ENCODE peak calls at places on chromosomes 1 and 21, in five cellular contexts. X is HepG2, T is K562, A is SK-N-SH, D is HCT116. W is an unnamed sample.

GRCh38 chr1:186762653-186763052 is 66.1 kb upstream of the PLA2G4A start:
- DNase-seq in X (no peak), T (no peak), A (no peak), D (no peak), W (no peak)

GRCh38 chr21:38223893-38224540 is 32.8 kb upstream of the KCNJ15 start:
- DNase-seq in X (no peak), T (no peak), A (no peak), D (peak; percentile 13), W (no peak)

GRCh38 chr1:89833183-89834077 is 12.6 kb downstream of the LRRC8D start:
- DNase-seq in X (peak; percentile 54), T (no peak), A (no peak), D (no peak), W (no peak)

GRCh38 chr1:44807364-44808062 is 362 bp upstream of the DYNLT4 start:
- DNase-seq in X (peak; percentile 98), T (peak; percentile 86), A (peak; percentile 60), D (peak; percentile 98), W (peak; percentile 65)

GRCh38 chr1:62997849-62998248 is 213.9 kb downstream of the ATG4C start:
- DNase-seq in X (no peak), T (no peak), A (no peak), D (no peak), W (no peak)

GRCh38 chr1:160127865-160128523 is 12.4 kb downstream of the ATP1A2 start:
- DNase-seq in X (peak; percentile 12), T (no peak), A (no peak), D (no peak), W (no peak)

GRCh38 chr1:16167331-16168143 is 11.7 kb upstream of the EPHA2 start:
- DNase-seq in X (no peak), T (peak; percentile 96), A (peak; percentile 92), D (no peak), W (no peak)

GRCh38 chr21:44517175-44517899 is 22.7 kb downstream of the KRTAP10-1 start:
- DNase-seq in X (peak; percentile 93), T (peak; percentile 91), A (peak; percentile 98), D (peak; percentile 98), W (peak; percentile 13)

GRCh38 chr21:43825936-43826622 is 36.7 kb downstream of the RRP1 start:
- DNase-seq in X (peak; percentile 33), T (no peak), A (peak; percentile 49), D (no peak), W (no peak)

GRCh38 chr1:72235062-72235461 is 47.3 kb downstream of the NEGR1 start:
- DNase-seq in X (peak; percentile 78), T (no peak), A (no peak), D (no peak), W (no peak)

GRCh38 chr1:24989082-24989481 is 59.0 kb upstream of the RUNX3 start:
- DNase-seq in X (no peak), T (no peak), A (no peak), D (no peak), W (no peak)

GRCh38 chr1:183590225-183591191 is at the start of gene NCF2:
- DNase-seq in X (no peak), T (no peak), A (no peak), D (no peak), W (peak; percentile 96)

GRCh38 chr1:43531453-43531905 is 796 bp downstream of the PTPRF start:
- DNase-seq in X (no peak), T (peak; percentile 85), A (peak; percentile 89), D (no peak), W (no peak)

GRCh38 chr1:34167091-34167788 is 2.2 kb upstream of the CSMD2 start:
- DNase-seq in X (no peak), T (no peak), A (no peak), D (no peak), W (no peak)

GRCh38 chr1:205969229-205969628 is 26.0 kb upstream of the SLC26A9 start:
- DNase-seq in X (no peak), T (no peak), A (no peak), D (no peak), W (no peak)

GRCh38 chr1:3287656-3288160 is 166.8 kb upstream of the ARHGEF16 start:
- DNase-seq in X (no peak), T (no peak), A (no peak), D (no peak), W (no peak)

GRCh38 chr1:236502579-236502971 is 21.2 kb upstream of the LGALS8 start:
- DNase-seq in X (peak; percentile 89), T (no peak), A (no peak), D (no peak), W (no peak)

GRCh38 chr1:157626099-157626498 is 28.2 kb upstream of the FCRL4 start:
- DNase-seq in X (peak; percentile 3), T (peak; percentile 16), A (no peak), D (peak; percentile 34), W (peak; percentile 12)

GRCh38 chr1:181043025-181043880 is 9.5 kb downstream of the MR1 start:
- DNase-seq in X (peak; percentile 74), T (no peak), A (no peak), D (no peak), W (no peak)
- TF ChIP-seq REST in X (no peak), T (no peak), A (no peak), D (no peak), W (no peak)

GRCh38 chr1:180923887-180924286 is 11.2 kb downstream of the KIAA1614 start:
- DNase-seq in X (no peak), T (peak; percentile 63), A (no peak), D (no peak), W (no peak)
- H3K4me2 ChIP-seq in X (no peak overlapping the region), T (peak overlapping the region; percentile 50), A (no peak overlapping the region), D (no peak overlapping the region), W (no peak overlapping the region)

GRCh38 chr1:154971341-154971998 is 923 bp upstream of the SHC1 start:
- DNase-seq in X (no peak), T (no peak), A (no peak), D (no peak), W (no peak)
- TF ChIP-seq JUND in X (no peak), T (no peak), A (no peak), D (no peak), W (no peak)

GRCh38 chr1:14780271-14780670 is 181.8 kb downstream of the KAZN start:
- DNase-seq in X (no peak), T (peak; percentile 61), A (no peak), D (no peak), W (no peak)

GRCh38 chr1:14777516-14778506 is 179.3 kb downstream of the KAZN start:
- DNase-seq in X (no peak), T (peak; percentile 53), A (no peak), D (no peak), W (no peak)

GRCh38 chr1:14781811-14782210 is 183.3 kb downstream of the KAZN start:
- DNase-seq in X (no peak), T (no peak), A (no peak), D (no peak), W (no peak)

GRCh38 chr1:14775434-14775833 is 176.9 kb downstream of the KAZN start:
- DNase-seq in X (no peak), T (no peak), A (no peak), D (no peak), W (no peak)

GRCh38 chr1:14778882-14779594 is 180.6 kb downstream of the KAZN start:
- DNase-seq in X (peak; percentile 36), T (peak; percentile 78), A (peak; percentile 55), D (peak; percentile 21), W (no peak)
- TF ChIP-seq REST in X (no peak), T (no peak), A (no peak), D (no peak), W (no peak)

DNA sequence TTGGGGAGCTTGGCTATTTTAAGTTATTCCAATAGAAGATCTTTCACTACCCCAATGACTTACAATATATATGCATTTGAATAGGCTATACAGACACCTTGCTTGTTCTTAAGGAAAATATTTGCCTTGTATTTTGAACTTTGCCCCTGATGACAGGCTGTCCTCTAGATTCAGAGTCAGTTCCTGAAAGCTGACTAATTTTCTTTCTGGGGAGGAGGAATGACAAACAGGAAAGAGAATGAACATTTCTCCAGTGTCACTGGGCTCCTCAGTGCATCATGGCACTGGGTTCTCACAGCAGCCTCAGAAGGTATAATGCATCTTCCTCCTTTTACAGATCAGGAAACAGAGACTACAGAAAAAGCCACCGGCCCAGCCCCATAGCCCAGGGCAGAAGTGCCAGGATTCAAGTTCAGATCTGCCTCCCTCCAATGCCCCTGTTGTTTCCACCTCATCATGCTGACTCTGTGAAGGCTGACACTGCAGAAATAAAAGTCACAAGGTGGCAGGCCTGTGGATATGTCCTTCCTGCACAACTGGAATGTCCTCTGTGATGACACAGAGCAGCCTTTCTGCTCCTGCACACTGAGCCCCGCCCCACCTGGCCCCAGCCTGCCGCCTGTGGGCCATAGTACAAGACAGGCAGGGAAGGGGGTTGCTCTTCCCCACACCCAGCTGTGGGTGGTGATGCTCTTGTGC is 6.6 kb downstream of the TTC22 start:
- DNase-seq in X (peak; percentile 83), T (no peak), A (no peak), D (no peak), W (no peak)
- H3K4me2 ChIP-seq in X (peak overlapping the region; percentile 44), T (no peak overlapping the region), A (no peak overlapping the region), D (peak overlapping the region; percentile 49), W (no peak overlapping the region)

GRCh38 chr1:176826265-176826664 is 338.2 kb downstream of the ASTN1 start:
- DNase-seq in X (no peak), T (no peak), A (peak; percentile 41), D (no peak), W (no peak)
- TF ChIP-seq JUND in X (no peak), T (no peak), A (no peak), D (no peak), W (no peak)

W was measured in GM12878.